ENCODE peak calls at places on chromosomes 11 and 22, in ten cellular contexts. R, W, N, U, D, L, Z, I, M and F are unnamed samples.

GRCh38 chr11:28049338-28050216 is 58.4 kb downstream of the KIF18A start:
- DNase-seq in N (no peak), D (no peak), R (no peak), L (no peak), U (no peak), M (no peak), I (peak), Z (no peak), W (no peak), F (no peak)

GRCh38 chr11:57546869-57547518 is 9.6 kb downstream of the SMTNL1 start:
- DNase-seq in I (peak), Z (no peak), L (peak), D (peak), R (no peak), W (no peak), U (no peak), M (no peak), N (no peak), F (no peak)

GRCh38 chr11:120011836-120012235 is 126.1 kb downstream of the TRIM29 start:
- DNase-seq in Z (no peak), U (no peak), L (no peak), R (no peak), N (no peak), D (no peak), M (no peak), W (no peak), I (no peak), F (no peak)

GRCh38 chr11:70707821-70708220 is 309.5 kb downstream of the CTTN start:
- DNase-seq in W (no peak), I (no peak), R (no peak), D (no peak), U (no peak), L (no peak), N (no peak), Z (no peak), M (no peak), F (no peak)

GRCh38 chr22:46171940-46172339 is 21.6 kb downstream of the PPARA start:
- DNase-seq in W (no peak), I (peak), U (peak), D (no peak), M (no peak), L (no peak), R (no peak), N (no peak), Z (no peak), F (no peak)

GRCh38 chr11:130670200-130670599 is 221.8 kb downstream of the ADAMTS15 start:
- DNase-seq in L (no peak), M (no peak), R (no peak), N (no peak), U (no peak), W (no peak), Z (no peak), D (no peak), I (no peak), F (no peak)

GRCh38 chr11:95084509-95084908 is 5.1 kb upstream of the ENDOD1 start:
- DNase-seq in L (no peak), Z (no peak), R (no peak), I (no peak), W (peak), N (no peak), M (no peak), U (no peak), D (no peak), F (no peak)

GRCh38 chr11:8698917-8699441 is 16.4 kb downstream of the RPL27A start:
- DNase-seq in M (no peak), L (peak), W (no peak), N (no peak), R (no peak), U (no peak), I (no peak), Z (no peak), D (no peak), F (no peak)

GRCh38 chr11:7576671-7577225 is 62.9 kb downstream of the PPFIBP2 start:
- DNase-seq in W (no peak), L (peak), N (no peak), R (no peak), I (peak), U (no peak), Z (no peak), D (no peak), M (no peak), F (no peak)

GRCh38 chr11:23252426-23252825 is 392.2 kb upstream of the CCDC179 start:
- DNase-seq in M (no peak), W (no peak), L (no peak), I (no peak), Z (no peak), N (no peak), R (no peak), U (no peak), D (no peak), F (no peak)

GRCh38 chr11:122861631-122862030 is 20.9 kb upstream of the JHY start:
- DNase-seq in I (no peak), W (no peak), M (no peak), R (no peak), U (no peak), L (no peak), N (no peak), D (no peak), Z (no peak), F (no peak)

GRCh38 chr11:67262731-67263675 is 3.3 kb upstream of the GRK2 start:
- DNase-seq in L (peak), D (peak), I (peak), R (peak), W (peak), U (peak), Z (peak), M (peak), N (peak), F (peak)

GRCh38 chr11:44773351-44773965 is 46.7 kb downstream of the TSPAN18 start:
- DNase-seq in U (no peak), N (no peak), L (no peak), R (no peak), I (no peak), W (no peak), M (no peak), Z (no peak), D (no peak), F (no peak)

GRCh38 chr11:30825723-30826122 is 239.6 kb upstream of the MPPED2 start:
- DNase-seq in I (no peak), M (no peak), D (no peak), N (no peak), Z (no peak), L (no peak), U (no peak), R (no peak), W (no peak), F (no peak)

GRCh38 chr11:821513-822371 is 3.0 kb downstream of the PNPLA2 start:
- DNase-seq in R (no peak), L (no peak), M (no peak), U (no peak), W (no peak), N (peak), I (no peak), D (no peak), Z (no peak), F (no peak)

GRCh38 chr22:40908895-40909294 is 42.3 kb upstream of the RBX1 start:
- DNase-seq in L (peak), U (no peak), D (no peak), Z (no peak), I (no peak), R (no peak), M (no peak), W (no peak), N (no peak), F (no peak)

GRCh38 chr11:72221386-72221785 is 3.2 kb upstream of the INPPL1 start:
- DNase-seq in U (no peak), N (peak), L (no peak), Z (no peak), I (no peak), R (no peak), W (no peak), M (no peak), D (no peak), F (no peak)

GRCh38 chr11:106937113-106937512 is 81.2 kb downstream of the GUCY1A2 start:
- DNase-seq in Z (no peak), R (no peak), W (no peak), N (no peak), I (no peak), D (no peak), U (no peak), L (no peak), M (no peak), F (no peak)

GRCh38 chr22:43345761-43346261 is 2.6 kb upstream of the SCUBE1 start:
- DNase-seq in U (no peak), W (no peak), R (no peak), N (no peak), Z (no peak), M (no peak), I (no peak), D (no peak), L (no peak), F (no peak)

GRCh38 chr11:17547932-17548331 is 873 bp downstream of the OTOG start:
- DNase-seq in D (no peak), L (peak), R (no peak), W (no peak), I (no peak), M (no peak), N (no peak), Z (no peak), U (no peak), F (no peak)

GRCh38 chr11:62497132-62497915 is 49.3 kb downstream of the AHNAK start:
- DNase-seq in Z (no peak), D (peak), U (no peak), I (peak), R (no peak), M (no peak), W (no peak), N (peak), L (peak), F (no peak)

GRCh38 chr11:81470446-81470845 is 1263.2 kb downstream of the FAM181B start:
- DNase-seq in I (no peak), M (no peak), W (no peak), U (no peak), R (no peak), Z (no peak), L (no peak), N (no peak), D (no peak), F (no peak)

GRCh38 chr11:118109231-118109630 is 22.5 kb upstream of the SMIM35 start:
- DNase-seq in Z (no peak), U (no peak), D (no peak), M (no peak), N (no peak), R (no peak), W (no peak), I (peak), L (no peak), F (no peak)

GRCh38 chr22:24810043-24810749 is 4.2 kb downstream of the SGSM1 start:
- DNase-seq in W (no peak), D (no peak), L (peak), R (no peak), U (peak), N (no peak), I (peak), M (no peak), Z (no peak), F (no peak)

GRCh38 chr11:11332141-11332710 is 20.8 kb downstream of the CSNK2A3 start:
- DNase-seq in I (no peak), L (peak), N (no peak), D (no peak), M (no peak), U (no peak), W (no peak), R (no peak), Z (no peak), F (no peak)

GRCh38 chr11:130478204-130478701 is 29.8 kb downstream of the ADAMTS15 start:
- DNase-seq in Z (no peak), R (no peak), I (peak), M (no peak), L (no peak), N (no peak), W (no peak), U (no peak), D (no peak), F (no peak)

GRCh38 chr11:128535468-128536457 is 51.6 kb downstream of the ETS1 start:
- DNase-seq in U (peak), M (no peak), I (no peak), N (no peak), D (no peak), L (no peak), R (no peak), Z (no peak), W (no peak), F (no peak)

GRCh38 chr11:79264284-79264683 is 176.5 kb downstream of the TENM4 start:
- DNase-seq in U (no peak), Z (no peak), L (no peak), M (no peak), D (no peak), I (peak), N (no peak), W (no peak), R (no peak), F (no peak)

GRCh38 chr11:87453531-87454089 is 415.9 kb downstream of the TMEM135 start:
- DNase-seq in M (no peak), I (no peak), U (no peak), N (no peak), R (no peak), W (no peak), D (no peak), Z (no peak), L (no peak), F (no peak)

GRCh38 chr11:33344611-33345010 is 87.4 kb downstream of the HIPK3 start:
- DNase-seq in Z (no peak), N (no peak), D (no peak), W (no peak), I (peak), R (no peak), U (no peak), L (peak), M (no peak), F (no peak)

GRCh38 chr11:110720646-110721283 is 8.5 kb upstream of the ARHGAP20 start:
- DNase-seq in Z (no peak), N (no peak), M (no peak), I (peak), D (no peak), R (no peak), W (no peak), U (no peak), L (no peak), F (no peak)

GRCh38 chr22:26610072-26610958 is 7.5 kb downstream of the CRYBB1 start:
- DNase-seq in D (no peak), R (no peak), I (peak), L (no peak), U (no peak), Z (peak), W (no peak), N (no peak), M (no peak), F (no peak)

GRCh38 chr11:128582496-128583366 is 4.6 kb downstream of the ETS1 start:
- DNase-seq in Z (no peak), N (peak), U (no peak), I (peak), D (no peak), M (no peak), R (no peak), L (peak), W (no peak), F (no peak)

GRCh38 chr22:17774206-17774927 is at the start of gene BID:
- DNase-seq in Z (peak), N (peak), M (peak), D (peak), R (no peak), W (no peak), L (peak), U (peak), I (peak), F (peak)

GRCh38 chr11:130480721-130481140 is 32.3 kb downstream of the ADAMTS15 start:
- DNase-seq in R (no peak), L (no peak), I (peak), M (no peak), Z (no peak), U (no peak), D (no peak), N (no peak), W (no peak), F (no peak)

GRCh38 chr11:115939104-115939503 is 434.9 kb upstream of the CADM1 start:
- DNase-seq in N (no peak), Z (no peak), W (no peak), L (no peak), D (no peak), U (peak), M (no peak), I (peak), R (no peak), F (no peak)

GRCh38 chr11:16770016-16770415 is 31.6 kb downstream of the C11orf58 start:
- DNase-seq in L (no peak), M (no peak), D (no peak), N (no peak), U (no peak), Z (no peak), W (no peak), I (no peak), R (no peak), F (no peak)

GRCh38 chr11:619625-620050 is 3.9 kb upstream of the IRF7 start:
- DNase-seq in R (no peak), W (no peak), U (no peak), M (no peak), N (peak), L (no peak), D (no peak), I (no peak), Z (no peak), F (no peak)